ENCODE peak calls at places on chromosomes 16 and 17, in six cellular contexts. X is ovary, G is spleen, Q is pancreas, O is heart left ventricle, W is tibial nerve. J is an unnamed sample.
A peak's percentile ranks its signal among the peaks of the same experiment; 100 is the strongest.

GRCh38 chr17:17505610-17506171 is 9.5 kb upstream of the RASD1 start:
- DNase-seq in W (no peak), X (no peak), O (no peak), G (no peak), Q (peak; percentile 75), J (peak; percentile 59)

GRCh38 chr16:24281466-24281865 is 25.3 kb downstream of the CACNG3 start:
- DNase-seq in W (no peak), Q (no peak), O (no peak), X (no peak), G (no peak), J (no peak)

GRCh38 chr17:3667366-3668278 is 756 bp downstream of the TAX1BP3 start:
- DNase-seq in Q (peak; percentile 94), X (peak; percentile 93), G (peak; percentile 92), W (peak; percentile 53), O (peak; percentile 93), J (peak; percentile 96)

GRCh38 chr16:57148481-57148880 is 37.4 kb downstream of the PSME3IP1 start:
- DNase-seq in O (no peak), W (no peak), G (peak; percentile 38), X (peak; percentile 13), Q (no peak), J (no peak)

GRCh38 chr17:6343191-6343590 is 91.7 kb downstream of the AIPL1 start:
- DNase-seq in O (no peak), W (no peak), X (no peak), G (no peak), Q (no peak), J (no peak)

GRCh38 chr16:77898671-77899211 is 110.4 kb downstream of the VAT1L start:
- DNase-seq in O (no peak), W (no peak), X (no peak), G (no peak), Q (no peak), J (no peak)

GRCh38 chr17:44209786-44210341 is 9.6 kb downstream of the UBTF start:
- DNase-seq in O (no peak), W (no peak), Q (no peak), G (no peak), X (no peak), J (no peak)

GRCh38 chr17:42010898-42011516 is 6.2 kb downstream of the DNAJC7 start:
- DNase-seq in G (no peak), X (no peak), Q (no peak), O (no peak), W (no peak), J (no peak)

GRCh38 chr16:4572715-4573114 is 16.6 kb downstream of the C16orf96 start:
- DNase-seq in O (no peak), Q (no peak), X (no peak), G (no peak), W (no peak), J (no peak)

GRCh38 chr17:19024101-19025078 is 19.8 kb upstream of the FAM83G start:
- DNase-seq in Q (peak; percentile 51), O (no peak), X (no peak), W (no peak), G (peak; percentile 63), J (peak; percentile 37)

GRCh38 chr17:48690655-48691054 is 31.7 kb downstream of the PRAC1 start:
- DNase-seq in X (no peak), W (no peak), O (no peak), G (no peak), Q (no peak), J (no peak)

GRCh38 chr16:24800586-24800985 is 45.2 kb upstream of the SLC5A11 start:
- DNase-seq in G (no peak), X (no peak), O (no peak), Q (no peak), W (no peak), J (no peak)

GRCh38 chr17:76240461-76241204 is at the start of gene RNF157:
- DNase-seq in O (peak; percentile 62), G (peak; percentile 91), Q (peak; percentile 81), X (peak; percentile 72), W (no peak), J (peak; percentile 91)

GRCh38 chr17:2690165-2691068 is 21.1 kb downstream of the CLUH start:
- DNase-seq in G (peak; percentile 71), Q (peak; percentile 79), O (peak; percentile 9), X (peak; percentile 44), W (no peak), J (peak; percentile 78)

GRCh38 chr17:4163951-4164350 is 21.0 kb downstream of the CYB5D2 start:
- DNase-seq in X (no peak), W (no peak), Q (no peak), G (no peak), O (no peak), J (no peak)

GRCh38 chr16:79751785-79752184 is 151.2 kb upstream of the MAF start:
- DNase-seq in W (peak; percentile 21), G (no peak), X (peak; percentile 67), Q (no peak), O (peak; percentile 47), J (no peak)

GRCh38 chr17:77011173-77012011 is 129.4 kb upstream of the SEC14L1 start:
- DNase-seq in W (no peak), X (no peak), O (no peak), Q (no peak), G (no peak), J (no peak)

GRCh38 chr16:24698314-24698713 is 31.1 kb upstream of the TNRC6A start:
- DNase-seq in Q (no peak), O (no peak), X (no peak), W (no peak), G (no peak), J (no peak)

GRCh38 chr17:1312261-1312870 is 32.9 kb downstream of the TRARG1 start:
- DNase-seq in O (no peak), Q (no peak), X (no peak), G (no peak), W (no peak), J (no peak)

GRCh38 chr17:8830141-8830540 is 31.0 kb upstream of the MFSD6L start:
- DNase-seq in O (no peak), W (no peak), G (no peak), Q (no peak), X (no peak), J (no peak)

GRCh38 chr17:50257574-50258224 is 16.6 kb upstream of the TMEM92 start:
- DNase-seq in O (no peak), X (peak; percentile 47), Q (no peak), G (no peak), W (no peak), J (no peak)

GRCh38 chr16:23362460-23363317 is 60.6 kb downstream of the SCNN1B start:
- DNase-seq in W (peak; percentile 20), Q (no peak), O (peak; percentile 15), G (peak; percentile 41), X (peak; percentile 65), J (peak; percentile 89)

GRCh38 chr16:72840591-72841381 is 207.1 kb downstream of the ZFHX3 start:
- DNase-seq in Q (no peak), G (no peak), O (no peak), W (no peak), X (no peak), J (no peak)

GRCh38 chr16:4032768-4033167 is 83.5 kb downstream of the ADCY9 start:
- DNase-seq in O (no peak), Q (peak; percentile 94), W (no peak), X (no peak), G (peak; percentile 88), J (peak; percentile 75)

GRCh38 chr16:74605746-74606520 is 981 bp downstream of the GLG1 start:
- DNase-seq in G (no peak), Q (no peak), W (no peak), O (no peak), X (no peak), J (no peak)

GRCh38 chr17:32664936-32665583 is 178.3 kb downstream of the CDK5R1 start:
- DNase-seq in W (no peak), Q (no peak), X (no peak), O (no peak), G (no peak), J (no peak)

GRCh38 chr16:50741225-50741807 is 570 bp upstream of the CYLD start:
- DNase-seq in O (no peak), G (no peak), X (peak; percentile 54), Q (no peak), W (no peak), J (peak; percentile 41)

GRCh38 chr17:71342726-71343125 is 778.1 kb upstream of the SOX9 start:
- DNase-seq in X (no peak), O (no peak), Q (no peak), W (no peak), G (no peak), J (no peak)

GRCh38 chr17:42774066-42774750 is 959 bp downstream of the VPS25 start:
- DNase-seq in W (no peak), O (no peak), Q (no peak), X (no peak), G (no peak), J (no peak)

GRCh38 chr17:73645050-73645871 is 1.0 kb upstream of the SDK2 start:
- DNase-seq in X (peak; percentile 65), W (no peak), G (peak; percentile 91), O (peak; percentile 63), Q (no peak), J (no peak)
- H3K9me3 ChIP-seq in X (no peaks in the 10 kb centered on the region), W (no peaks in the 10 kb centered on the region), G (no peaks in the 10 kb centered on the region), O (no peaks in the 10 kb centered on the region), Q (no peaks in the 10 kb centered on the region), J (no peaks in the 10 kb centered on the region)

DNA sequence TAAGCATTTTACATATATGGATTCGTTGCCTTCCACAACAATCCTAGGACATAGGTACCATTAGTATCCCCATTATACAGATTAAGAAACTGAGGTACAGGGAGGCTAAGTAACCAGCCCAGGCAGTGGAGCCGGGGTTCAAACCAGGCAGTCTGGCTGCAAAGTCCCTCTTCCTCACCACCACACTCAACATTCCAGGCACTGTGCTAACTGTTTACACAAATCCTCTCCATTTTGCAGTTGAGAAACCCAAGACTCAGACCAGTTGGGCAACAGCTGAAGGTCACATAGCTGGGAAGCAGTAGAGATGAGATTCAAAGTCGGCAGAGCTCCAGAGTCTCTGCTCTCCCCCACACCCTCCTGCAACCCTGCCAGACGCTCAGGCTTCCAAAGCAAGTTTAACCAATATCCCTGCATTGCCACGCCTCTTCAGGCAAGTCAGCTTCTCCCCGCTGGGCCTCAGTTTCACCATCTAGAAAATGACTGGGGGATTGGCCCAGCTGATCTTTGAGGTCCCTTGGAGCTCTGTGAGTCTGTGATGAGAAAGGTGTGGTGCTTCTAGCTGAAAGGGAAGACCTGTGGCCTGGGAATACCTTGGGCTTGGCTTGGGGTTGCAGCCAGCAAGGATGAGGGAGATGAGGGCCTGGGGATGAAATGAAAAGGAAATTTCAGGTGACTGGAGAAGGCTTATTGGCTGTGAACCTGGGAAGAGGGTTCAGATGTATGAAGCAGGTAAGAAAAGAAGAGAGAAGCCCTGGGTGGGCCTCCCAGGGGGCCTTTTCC is 14.0 kb downstream of the CCR7 start:
- DNase-seq in X (peak; percentile 92), W (peak; percentile 70), G (peak; percentile 69), Q (peak; percentile 20), O (peak; percentile 69), J (no peak)
- H3K4me1 ChIP-seq in X (peaks cover 53% of the 10 kb centered on the region), W (peaks cover 57% of the 10 kb centered on the region), G (peaks cover 94% of the 10 kb centered on the region), Q (peaks cover 9% of the 10 kb centered on the region), O (peaks cover 66% of the 10 kb centered on the region), J (peaks cover 52% of the 10 kb centered on the region)

GRCh38 chr17:45895304-45895968 is 1.1 kb downstream of the MAPT start:
- DNase-seq in X (peak; percentile 38), Q (peak; percentile 70), W (no peak), O (no peak), G (no peak), J (no peak)
- H3K9me3 ChIP-seq in X (no peaks in the 10 kb centered on the region), Q (no peaks in the 10 kb centered on the region), W (no peaks in the 10 kb centered on the region), O (no peaks in the 10 kb centered on the region), G (no peaks in the 10 kb centered on the region), J (no peaks in the 10 kb centered on the region)

DNA sequence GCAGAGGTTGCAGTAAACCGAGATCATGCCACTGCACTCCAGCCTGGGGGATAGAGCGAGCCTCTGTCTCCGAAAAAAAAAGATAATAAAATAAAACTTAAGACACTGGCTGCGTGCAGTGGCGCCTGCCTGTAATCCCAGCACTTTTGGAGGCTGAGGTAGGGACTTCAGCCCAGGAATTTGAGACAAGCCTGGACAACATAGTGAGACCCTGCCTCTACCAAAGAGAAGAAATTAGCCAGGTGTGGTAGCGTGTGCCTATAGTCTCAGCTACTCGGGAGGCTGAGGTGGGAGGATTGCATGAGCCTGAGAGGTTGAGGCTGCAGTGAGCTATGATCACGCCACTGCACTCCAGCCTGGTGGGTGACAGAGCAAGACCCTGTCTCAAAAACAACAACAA is 26.6 kb downstream of the RARA start:
- DNase-seq in O (no peak), G (no peak), X (no peak), Q (no peak), W (no peak), J (no peak)
- H3K4me1 ChIP-seq in O (peaks cover 83% of the 10 kb centered on the region), G (peaks cover 100% of the 10 kb centered on the region), X (peaks cover 52% of the 10 kb centered on the region), Q (peaks cover 42% of the 10 kb centered on the region), W (peaks cover 86% of the 10 kb centered on the region), J (peaks cover 100% of the 10 kb centered on the region)

J was measured in left lung.